ENCODE peak calls at places on chromosomes 3 and 15, in four cellular contexts. U is HepG2, D is GM12878, T is H1. H is an unnamed sample.

GRCh38 chr15:43370310-43370974 is 401 bp downstream of the ZSCAN29 start:
- DNase-seq in U (peak), T (no peak), D (no peak), H (peak)

GRCh38 chr3:78360849-78361248 is 1321.0 kb downstream of the ROBO2 start:
- DNase-seq in T (no peak), U (no peak), D (no peak), H (no peak)

GRCh38 chr3:139473155-139473771 is 3.1 kb downstream of the RBP2 start:
- DNase-seq in T (no peak), U (no peak), D (no peak), H (no peak)

GRCh38 chr3:98519351-98519750 is 3.4 kb downstream of the CLDND1 start:
- DNase-seq in D (no peak), U (no peak), T (no peak), H (no peak)

GRCh38 chr3:18099611-18100010 is 325.5 kb downstream of the SATB1 start:
- DNase-seq in U (no peak), D (no peak), T (no peak), H (no peak)

GRCh38 chr3:62096521-62096920 is 276.8 kb downstream of the FEZF2 start:
- DNase-seq in U (no peak), D (no peak), T (no peak), H (no peak)

GRCh38 chr3:8581806-8582436 is 62.7 kb downstream of the SSUH2 start:
- DNase-seq in T (no peak), U (no peak), D (no peak), H (no peak)

GRCh38 chr3:188133646-188134045 is 20.3 kb upstream of the LPP start:
- DNase-seq in D (no peak), T (no peak), U (no peak), H (no peak)

GRCh38 chr15:96851613-96852012 is 521.1 kb downstream of the NR2F2 start:
- DNase-seq in T (no peak), D (no peak), U (no peak), H (no peak)

DNA sequence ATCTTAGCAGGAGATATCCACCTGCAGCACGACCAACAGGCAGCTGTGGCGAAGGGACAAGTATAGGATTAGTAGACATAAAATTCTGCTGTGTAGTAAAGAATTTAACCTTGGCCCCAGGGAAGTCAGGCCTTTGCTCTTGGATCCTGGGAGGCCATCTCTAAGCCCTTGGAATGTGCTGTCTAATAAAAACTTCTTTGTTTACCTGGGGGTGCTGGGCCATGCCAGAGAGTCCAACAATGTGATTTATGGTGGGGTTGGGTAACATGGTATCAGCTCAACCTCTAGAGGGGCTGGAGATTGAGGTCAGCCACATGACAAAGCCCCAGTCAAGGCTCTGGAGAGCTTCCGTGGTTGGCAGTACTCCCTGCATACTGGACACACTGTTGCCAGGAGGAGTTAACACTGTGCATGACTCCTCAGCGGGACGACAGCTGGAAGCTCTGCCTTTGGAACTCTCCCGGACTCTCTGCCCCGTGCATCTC is 52.4 kb downstream of the HEG1 start:
- DNase-seq in U (peak), T (no peak), D (no peak), H (no peak)
- TF ChIP-seq TAF1 in U (no peak), T (no peak), D (no peak), H (no peak)

GRCh38 chr15:79154491-79155182 is 64.1 kb upstream of the RASGRF1 start:
- DNase-seq in T (no peak), U (no peak), D (no peak), H (no peak)
- TF ChIP-seq EP300 in T (no peak), U (no peak), D (no peak), H (no peak)

DNA sequence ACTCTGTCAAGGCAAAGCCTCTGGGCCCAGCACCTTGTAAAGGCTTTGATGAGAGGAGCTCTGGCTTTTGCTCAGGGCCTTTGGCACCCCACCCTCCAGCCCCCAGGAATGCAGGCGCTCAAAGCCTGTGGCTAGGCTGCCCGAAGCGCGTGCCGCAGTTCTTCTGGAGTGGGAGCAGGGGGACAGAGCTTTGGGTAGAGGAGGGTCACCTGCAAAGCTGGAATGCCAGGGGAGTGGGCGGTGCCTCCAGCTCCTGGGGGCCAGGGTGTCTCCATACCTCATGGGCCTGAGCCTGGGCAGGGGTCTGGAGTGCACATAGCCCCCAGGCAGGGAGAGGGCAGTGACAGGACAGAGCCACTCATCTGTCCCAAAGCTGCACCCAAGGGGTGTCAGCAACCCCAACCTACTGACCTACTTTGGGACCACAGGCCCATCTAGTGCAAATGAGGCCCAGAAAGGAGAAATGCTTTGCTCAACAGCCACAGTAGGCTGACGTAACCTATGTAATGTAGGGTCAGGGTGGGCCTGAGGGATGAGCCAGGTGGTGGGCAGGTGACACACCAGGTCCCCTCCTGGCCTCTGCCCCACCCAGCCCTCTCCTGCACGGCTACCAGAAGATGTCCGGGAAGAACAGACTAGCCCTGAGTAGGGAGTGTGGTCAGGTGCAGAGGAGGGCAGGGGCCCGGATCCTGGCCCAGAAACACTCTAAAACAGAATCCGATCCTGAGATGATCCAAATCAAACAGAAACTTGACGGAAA is 2.2 kb upstream of the CALML4 start:
- DNase-seq in D (no peak), U (no peak), T (no peak), H (no peak)
- TF ChIP-seq KDM1A in D (no peak), U (no peak), T (no peak), H (no peak)

DNA sequence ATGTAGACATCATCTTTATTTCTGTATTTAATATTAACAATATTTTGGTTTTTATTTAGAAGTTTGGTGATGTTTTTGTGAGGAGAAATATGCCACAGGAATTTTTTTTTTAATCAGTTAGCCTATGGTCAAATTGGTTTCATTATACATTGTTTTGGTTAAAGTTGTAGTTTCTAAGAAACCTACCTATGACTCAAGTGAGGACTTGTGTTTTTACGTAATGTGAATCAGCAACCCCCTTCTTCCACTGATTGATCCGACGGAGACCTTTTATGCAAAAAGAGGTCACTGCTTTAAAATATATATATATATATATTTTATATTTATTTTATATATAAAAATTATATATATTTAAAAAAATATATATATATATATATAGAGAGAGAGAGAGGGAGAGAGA is 698.1 kb downstream of the FHIT start:
- DNase-seq in T (no peak), U (no peak), D (no peak), H (no peak)
- TF ChIP-seq TAF1 in T (no peak), U (no peak), D (no peak), H (no peak)

DNA sequence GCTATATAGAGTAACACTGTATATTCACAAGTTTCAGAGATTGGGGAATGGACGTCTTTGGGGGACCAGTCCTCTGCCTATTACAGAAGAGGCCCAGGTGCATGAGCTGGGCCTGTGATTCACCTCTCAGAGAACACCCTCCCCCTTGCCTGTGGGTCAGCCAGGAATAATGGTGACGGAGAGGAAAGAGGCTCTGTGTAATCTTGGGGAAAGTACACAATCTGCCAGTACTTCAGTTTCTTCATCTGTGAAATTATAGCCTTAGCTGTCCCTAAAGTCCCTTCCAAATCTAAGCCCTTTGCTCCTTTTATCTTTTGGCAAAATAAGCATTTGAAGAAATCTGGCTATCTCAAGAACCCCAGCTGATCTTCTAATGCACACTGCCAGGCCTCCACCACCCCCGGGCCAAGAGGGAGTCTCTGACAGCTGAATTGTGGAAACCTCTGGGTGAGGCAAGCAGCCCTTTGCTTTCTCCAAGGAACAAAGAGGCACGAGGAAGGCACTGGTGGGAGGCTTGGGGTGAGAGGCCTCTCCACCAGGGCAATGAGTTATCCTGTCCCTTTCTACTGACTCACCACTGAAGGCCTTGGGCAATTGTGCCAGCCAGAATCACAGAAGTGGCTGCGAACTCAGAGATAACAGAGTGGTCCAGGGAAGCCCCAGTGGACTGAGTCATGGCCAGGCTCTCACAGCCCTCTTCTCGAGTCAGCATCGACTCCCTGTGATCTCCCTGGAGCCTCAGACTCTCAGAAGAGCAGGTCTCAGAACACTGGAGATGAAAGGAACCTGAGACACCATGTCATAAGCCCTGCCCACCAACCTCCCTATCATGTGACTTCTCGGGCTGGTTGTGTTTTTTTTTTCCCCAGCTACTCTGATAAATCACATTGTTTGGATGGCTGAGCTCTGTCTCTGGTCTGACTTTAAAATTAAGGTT is 31.8 kb downstream of the CCNL1 start:
- DNase-seq in D (no peak), U (peak), T (no peak), H (peak)
- TF ChIP-seq EP300 in D (no peak), U (no peak), T (no peak), H (peak)

GRCh38 chr3:71576966-71577459 is 6.5 kb downstream of the FOXP1 start:
- DNase-seq in T (no peak), D (no peak), U (no peak), H (no peak)
- TF ChIP-seq KDM1A in T (no peak), D (no peak), U (no peak), H (no peak)

H was measured in K562.